ENCODE peak calls at places on chromosomes 6 and 20, in five cellular contexts. One of them, this sample, is unnamed. For H3K36me3, the result is how much of the 10 kb centered on the place peaks cover.

GRCh38 chr20:48683467-48684175 is 144.2 kb downstream of the PREX1 start:
- DNase-seq in SK-N-SH: no peak
- DNase-seq in neural progenitor cell: no peak
- DNase-seq in ovary: no peak
- DNase-seq in brain microvascular endothelial cell: no peak
- DNase-seq in this sample: no peak

GRCh38 chr6:133551847-133552331 is 310.7 kb downstream of the EYA4 start:
- DNase-seq in SK-N-SH: no peak
- DNase-seq in neural progenitor cell: no peak
- DNase-seq in ovary: peak
- DNase-seq in brain microvascular endothelial cell: peak
- DNase-seq in this sample: no peak

GRCh38 chr6:158142789-158143188 is 25.3 kb downstream of the SERAC1 start:
- DNase-seq in SK-N-SH: no peak
- DNase-seq in neural progenitor cell: no peak
- DNase-seq in ovary: no peak
- DNase-seq in brain microvascular endothelial cell: peak
- DNase-seq in this sample: no peak

GRCh38 chr6:64034840-64035656 is 399.4 kb downstream of the PHF3 start:
- DNase-seq in SK-N-SH: no peak
- DNase-seq in neural progenitor cell: no peak
- DNase-seq in ovary: no peak
- DNase-seq in brain microvascular endothelial cell: no peak
- DNase-seq in this sample: peak

GRCh38 chr6:37690964-37691735 is 6.5 kb downstream of the MDGA1 start:
- DNase-seq in SK-N-SH: no peak
- DNase-seq in neural progenitor cell: no peak
- DNase-seq in ovary: no peak
- DNase-seq in brain microvascular endothelial cell: no peak
- DNase-seq in this sample: no peak

GRCh38 chr6:166720859-166721258 is 93.8 kb upstream of the RPS6KA2 start:
- DNase-seq in SK-N-SH: no peak
- DNase-seq in neural progenitor cell: no peak
- DNase-seq in ovary: no peak
- DNase-seq in brain microvascular endothelial cell: no peak
- DNase-seq in this sample: no peak

GRCh38 chr6:26224940-26225847 is 138.0 kb downstream of the HFE start:
- DNase-seq in SK-N-SH: peak
- DNase-seq in neural progenitor cell: peak
- DNase-seq in ovary: peak
- DNase-seq in brain microvascular endothelial cell: peak
- DNase-seq in this sample: no peak

GRCh38 chr20:51428451-51429143 is 113.9 kb downstream of the NFATC2 start:
- DNase-seq in SK-N-SH: peak
- DNase-seq in neural progenitor cell: peak
- DNase-seq in ovary: no peak
- DNase-seq in brain microvascular endothelial cell: peak
- DNase-seq in this sample: no peak

GRCh38 chr6:52801188-52801841 is 2.3 kb downstream of the GSTA1 start:
- DNase-seq in SK-N-SH: no peak
- DNase-seq in neural progenitor cell: no peak
- DNase-seq in ovary: no peak
- DNase-seq in brain microvascular endothelial cell: no peak
- DNase-seq in this sample: no peak

GRCh38 chr6:12137480-12137879 is 125.4 kb downstream of the HIVEP1 start:
- DNase-seq in SK-N-SH: no peak
- DNase-seq in neural progenitor cell: no peak
- DNase-seq in ovary: peak
- DNase-seq in brain microvascular endothelial cell: peak
- DNase-seq in this sample: no peak

GRCh38 chr6:154956771-154957522 is 38.2 kb upstream of the TIAM2 start:
- DNase-seq in SK-N-SH: no peak
- DNase-seq in neural progenitor cell: peak
- DNase-seq in ovary: no peak
- DNase-seq in brain microvascular endothelial cell: no peak
- DNase-seq in this sample: no peak

GRCh38 chr6:148530394-148530923 is 187.8 kb downstream of the SASH1 start:
- DNase-seq in SK-N-SH: no peak
- DNase-seq in neural progenitor cell: no peak
- DNase-seq in ovary: no peak
- DNase-seq in brain microvascular endothelial cell: peak
- DNase-seq in this sample: no peak

GRCh38 chr6:82138075-82138791 is 109.3 kb downstream of the IBTK start:
- DNase-seq in SK-N-SH: no peak
- DNase-seq in neural progenitor cell: no peak
- DNase-seq in ovary: no peak
- DNase-seq in brain microvascular endothelial cell: no peak
- DNase-seq in this sample: no peak

GRCh38 chr20:12113075-12113467 is 195.4 kb downstream of the BTBD3 start:
- DNase-seq in SK-N-SH: no peak
- DNase-seq in neural progenitor cell: no peak
- DNase-seq in ovary: no peak
- DNase-seq in brain microvascular endothelial cell: no peak
- DNase-seq in this sample: no peak

GRCh38 chr6:4225207-4225872 is 90.0 kb upstream of the ECI2 start:
- DNase-seq in SK-N-SH: no peak
- DNase-seq in neural progenitor cell: peak
- DNase-seq in ovary: no peak
- DNase-seq in brain microvascular endothelial cell: no peak
- DNase-seq in this sample: no peak

GRCh38 chr20:12902992-12903391 is 105.8 kb upstream of the SPTLC3 start:
- DNase-seq in SK-N-SH: no peak
- DNase-seq in neural progenitor cell: no peak
- DNase-seq in ovary: no peak
- DNase-seq in brain microvascular endothelial cell: no peak
- DNase-seq in this sample: no peak

GRCh38 chr6:161434331-161434730 is 160.5 kb upstream of the AGPAT4 start:
- DNase-seq in SK-N-SH: no peak
- DNase-seq in neural progenitor cell: no peak
- DNase-seq in ovary: no peak
- DNase-seq in brain microvascular endothelial cell: no peak
- DNase-seq in this sample: no peak

GRCh38 chr20:62191781-62192559 is 9.1 kb downstream of the MTG2 start:
- DNase-seq in SK-N-SH: no peak
- DNase-seq in neural progenitor cell: no peak
- DNase-seq in ovary: no peak
- DNase-seq in brain microvascular endothelial cell: no peak
- DNase-seq in this sample: no peak

GRCh38 chr6:140572129-140572528 is 1197.7 kb upstream of the CITED2 start:
- DNase-seq in SK-N-SH: no peak
- DNase-seq in neural progenitor cell: no peak
- DNase-seq in ovary: no peak
- DNase-seq in brain microvascular endothelial cell: peak
- DNase-seq in this sample: peak

GRCh38 chr6:149909701-149910470 is 12.0 kb upstream of the RAET1E start:
- DNase-seq in SK-N-SH: no peak
- DNase-seq in neural progenitor cell: no peak
- DNase-seq in ovary: no peak
- DNase-seq in brain microvascular endothelial cell: no peak
- DNase-seq in this sample: no peak

GRCh38 chr6:137975058-137975940 is 108.2 kb downstream of the TNFAIP3 start:
- DNase-seq in SK-N-SH: no peak
- DNase-seq in neural progenitor cell: no peak
- DNase-seq in ovary: no peak
- DNase-seq in brain microvascular endothelial cell: no peak
- DNase-seq in this sample: no peak

GRCh38 chr6:135230702-135231468 is 49.8 kb downstream of the MYB start:
- DNase-seq in SK-N-SH: no peak
- DNase-seq in neural progenitor cell: no peak
- DNase-seq in ovary: no peak
- DNase-seq in brain microvascular endothelial cell: no peak
- DNase-seq in this sample: no peak

GRCh38 chr20:62122659-62123449 is 579 bp downstream of the LSM14B start:
- DNase-seq in SK-N-SH: peak
- DNase-seq in neural progenitor cell: peak
- DNase-seq in ovary: peak
- DNase-seq in brain microvascular endothelial cell: no peak
- DNase-seq in this sample: no peak

GRCh38 chr20:36322131-36322530 is 16.0 kb downstream of the DLGAP4 start:
- DNase-seq in SK-N-SH: no peak
- DNase-seq in neural progenitor cell: no peak
- DNase-seq in ovary: no peak
- DNase-seq in brain microvascular endothelial cell: no peak
- DNase-seq in this sample: no peak

GRCh38 chr20:43666376-43667328 is at the start of gene MYBL2:
- DNase-seq in SK-N-SH: peak
- DNase-seq in neural progenitor cell: peak
- DNase-seq in ovary: peak
- DNase-seq in brain microvascular endothelial cell: peak
- DNase-seq in this sample: peak

GRCh38 chr6:12467706-12468670 is 177.8 kb downstream of the EDN1 start:
- DNase-seq in SK-N-SH: no peak
- DNase-seq in neural progenitor cell: no peak
- DNase-seq in ovary: no peak
- DNase-seq in brain microvascular endothelial cell: no peak
- DNase-seq in this sample: no peak

GRCh38 chr6:168333039-168333438 is 13.5 kb upstream of the DACT2 start:
- DNase-seq in SK-N-SH: peak
- DNase-seq in neural progenitor cell: peak
- DNase-seq in ovary: no peak
- DNase-seq in brain microvascular endothelial cell: no peak
- DNase-seq in this sample: no peak

GRCh38 chr6:2166717-2167116 is 78.7 kb downstream of the GMDS start:
- DNase-seq in SK-N-SH: no peak
- DNase-seq in neural progenitor cell: no peak
- DNase-seq in ovary: no peak
- DNase-seq in brain microvascular endothelial cell: no peak
- DNase-seq in this sample: no peak

GRCh38 chr6:169970306-169970988 is 219.0 kb downstream of the ERMARD start:
- DNase-seq in SK-N-SH: peak
- DNase-seq in neural progenitor cell: no peak
- DNase-seq in ovary: peak
- DNase-seq in brain microvascular endothelial cell: no peak
- DNase-seq in this sample: no peak

GRCh38 chr20:49534314-49534713 is 33.6 kb downstream of the PTGIS start:
- DNase-seq in SK-N-SH: peak
- DNase-seq in neural progenitor cell: peak
- DNase-seq in ovary: peak
- DNase-seq in brain microvascular endothelial cell: peak
- DNase-seq in this sample: peak

GRCh38 chr6:150560884-150561219 is 38.8 kb upstream of the PLEKHG1 start:
- DNase-seq in SK-N-SH: no peak
- DNase-seq in neural progenitor cell: no peak
- DNase-seq in ovary: no peak
- DNase-seq in brain microvascular endothelial cell: no peak
- DNase-seq in this sample: no peak

GRCh38 chr6:42690151-42690702 is 32.2 kb downstream of the PRPH2 start:
- DNase-seq in SK-N-SH: no peak
- DNase-seq in neural progenitor cell: no peak
- DNase-seq in ovary: no peak
- DNase-seq in brain microvascular endothelial cell: no peak
- DNase-seq in this sample: no peak
- H3K27ac ChIP-seq in SK-N-SH: no peak
- H3K27ac ChIP-seq in neural progenitor cell: no peak
- H3K27ac ChIP-seq in ovary: no peak
- H3K27ac ChIP-seq in brain microvascular endothelial cell: no peak
- H3K27ac ChIP-seq in this sample: no peak

DNA sequence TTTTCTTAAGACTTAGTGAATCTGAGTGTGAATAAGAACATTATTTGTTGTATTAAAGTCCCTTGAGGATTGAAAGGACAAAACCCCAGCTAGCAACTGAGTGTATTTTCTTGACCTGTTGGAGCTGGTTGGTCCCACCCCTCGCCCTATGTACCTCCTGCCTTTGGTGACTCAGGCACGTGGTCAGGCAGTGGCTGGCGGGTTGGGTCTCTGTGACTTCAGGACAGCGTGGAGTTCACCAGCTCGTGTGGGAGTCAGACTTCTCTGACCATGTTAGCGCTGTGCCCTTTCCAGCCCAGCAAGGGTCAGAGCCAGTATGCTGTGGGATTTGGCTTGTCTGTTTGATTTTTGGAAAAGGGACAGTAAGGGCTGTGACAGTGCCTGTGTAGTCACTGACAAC is 93.7 kb downstream of the SSR1 start:
- DNase-seq in SK-N-SH: no peak
- DNase-seq in neural progenitor cell: no peak
- DNase-seq in ovary: peak
- DNase-seq in brain microvascular endothelial cell: peak
- DNase-seq in this sample: no peak
- H3K36me3 ChIP-seq in SK-N-SH: under half
- H3K36me3 ChIP-seq in neural progenitor cell: under half
- H3K36me3 ChIP-seq in ovary: under half
- H3K36me3 ChIP-seq in brain microvascular endothelial cell: under half
- H3K36me3 ChIP-seq in this sample: under half

GRCh38 chr6:44078219-44078794 is 48.9 kb downstream of the MRPL14 start:
- DNase-seq in SK-N-SH: no peak
- DNase-seq in neural progenitor cell: no peak
- DNase-seq in ovary: no peak
- DNase-seq in brain microvascular endothelial cell: no peak
- DNase-seq in this sample: no peak
- H3K27ac ChIP-seq in SK-N-SH: peak
- H3K27ac ChIP-seq in neural progenitor cell: no peak
- H3K27ac ChIP-seq in ovary: no peak
- H3K27ac ChIP-seq in brain microvascular endothelial cell: no peak
- H3K27ac ChIP-seq in this sample: no peak

GRCh38 chr20:45995213-45996097 is 13.3 kb upstream of the MMP9 start:
- DNase-seq in SK-N-SH: no peak
- DNase-seq in neural progenitor cell: no peak
- DNase-seq in ovary: no peak
- DNase-seq in brain microvascular endothelial cell: no peak
- DNase-seq in this sample: no peak
- H3K36me3 ChIP-seq in SK-N-SH: under half
- H3K36me3 ChIP-seq in neural progenitor cell: under half
- H3K36me3 ChIP-seq in ovary: under half
- H3K36me3 ChIP-seq in brain microvascular endothelial cell: under half
- H3K36me3 ChIP-seq in this sample: under half

DNA sequence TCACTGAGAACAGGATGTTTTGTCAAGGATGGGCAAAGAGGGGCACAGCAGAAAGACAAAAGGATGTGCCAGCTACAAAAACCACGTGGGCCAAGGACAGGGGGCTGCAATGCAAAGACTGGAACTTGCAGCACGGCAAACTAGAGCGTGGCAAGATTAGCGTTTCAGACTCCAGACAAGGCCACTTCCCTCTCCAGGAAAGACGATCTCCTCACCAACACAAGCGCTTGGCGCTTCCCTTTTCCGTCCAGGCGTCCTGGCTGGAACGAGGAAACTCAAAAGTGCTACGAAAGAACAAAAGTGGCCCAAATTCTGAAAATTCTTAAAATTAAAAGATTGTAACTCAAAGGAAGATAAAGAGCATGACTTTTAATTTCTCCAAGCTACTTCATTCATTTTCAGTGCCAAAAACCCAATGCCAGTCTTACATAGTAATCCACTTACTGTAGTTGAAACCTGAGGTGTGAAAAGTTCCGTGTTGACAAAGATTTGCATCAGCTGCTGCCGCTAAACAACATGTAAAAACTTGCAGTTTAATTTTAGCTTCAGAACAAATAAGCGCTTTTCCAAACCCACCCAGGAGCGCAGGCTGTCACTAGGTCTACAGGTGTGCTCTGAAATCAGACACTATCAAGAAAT is 207.1 kb upstream of the RREB1 start:
- DNase-seq in SK-N-SH: no peak
- DNase-seq in neural progenitor cell: no peak
- DNase-seq in ovary: no peak
- DNase-seq in brain microvascular endothelial cell: no peak
- DNase-seq in this sample: no peak
- H3K27ac ChIP-seq in SK-N-SH: no peak
- H3K27ac ChIP-seq in neural progenitor cell: no peak
- H3K27ac ChIP-seq in ovary: no peak
- H3K27ac ChIP-seq in brain microvascular endothelial cell: no peak
- H3K27ac ChIP-seq in this sample: peak

GRCh38 chr6:111667921-111668320 is 62.2 kb upstream of the TRAF3IP2 start:
- DNase-seq in SK-N-SH: peak
- DNase-seq in neural progenitor cell: no peak
- DNase-seq in ovary: no peak
- DNase-seq in brain microvascular endothelial cell: no peak
- DNase-seq in this sample: no peak
- H3K36me3 ChIP-seq in SK-N-SH: under half
- H3K36me3 ChIP-seq in neural progenitor cell: under half
- H3K36me3 ChIP-seq in ovary: under half
- H3K36me3 ChIP-seq in brain microvascular endothelial cell: under half
- H3K36me3 ChIP-seq in this sample: under half

This sample was measured in keratinocyte.